ENCODE peak calls at places on chromosomes 13 and 19, in five cellular contexts. B is psoas muscle, G is upper lobe of right lung, R is mucosa of descending colon, L is body of pancreas. P is an unnamed sample.

GRCh38 chr13:85347251-85347650 is 452.0 kb downstream of the SLITRK6 start:
- DNase-seq in L (no peak), G (no peak), B (no peak), R (no peak), P (no peak)

GRCh38 chr19:33175886-33176669 is 18.1 kb upstream of the LRP3 start:
- DNase-seq in G (no peak), R (peak; percentile 43), B (no peak), L (peak; percentile 30), P (no peak)

GRCh38 chr13:48624858-48625257 is 28.9 kb upstream of the CYSLTR2 start:
- DNase-seq in G (no peak), R (no peak), L (no peak), B (no peak), P (no peak)

GRCh38 chr19:16330368-16330801 is 5.8 kb downstream of the KLF2 start:
- DNase-seq in R (peak; percentile 72), G (peak; percentile 82), L (peak; percentile 72), B (peak; percentile 75), P (peak; percentile 72)

GRCh38 chr19:17950310-17951150 is 16.4 kb upstream of the KCNN1 start:
- DNase-seq in G (no peak), B (no peak), R (no peak), L (no peak), P (peak; percentile 26)

GRCh38 chr13:34779171-34779570 is 162.9 kb upstream of the NBEA start:
- DNase-seq in G (no peak), L (no peak), R (no peak), B (no peak), P (no peak)

GRCh38 chr13:71021810-71022422 is 845.1 kb downstream of the DACH1 start:
- DNase-seq in G (no peak), L (no peak), B (no peak), R (no peak), P (no peak)

GRCh38 chr19:13132471-13133166 is 14.6 kb downstream of the NACC1 start:
- DNase-seq in G (no peak), B (no peak), R (no peak), L (no peak), P (no peak)

GRCh38 chr13:44434441-44435141 is 61.0 kb downstream of the SERP2 start:
- DNase-seq in R (peak; percentile 56), G (no peak), B (no peak), L (no peak), P (no peak)

GRCh38 chr13:24261566-24261965 is 47.8 kb upstream of the C1QTNF9 start:
- DNase-seq in L (no peak), G (no peak), R (no peak), B (no peak), P (no peak)

GRCh38 chr13:77374339-77374738 is 47.4 kb upstream of the MYCBP2 start:
- DNase-seq in G (no peak), R (no peak), B (no peak), L (no peak), P (no peak)

GRCh38 chr19:46346821-46347571 is at the start of gene PPP5C:
- DNase-seq in G (peak; percentile 97), R (peak; percentile 95), B (peak; percentile 95), L (peak; percentile 96), P (peak; percentile 86)

GRCh38 chr13:98199480-98199879 is 22.4 kb upstream of the RNF113B start:
- DNase-seq in G (no peak), B (no peak), L (no peak), R (no peak), P (no peak)

GRCh38 chr19:8311461-8312260 is 3.5 kb upstream of the CD320 start:
- DNase-seq in G (peak; percentile 67), R (peak; percentile 80), L (no peak), B (peak; percentile 40), P (peak; percentile 56)

GRCh38 chr13:97946951-97947588 is 6.4 kb upstream of the IPO5 start:
- DNase-seq in G (no peak), B (no peak), R (no peak), L (no peak), P (no peak)

GRCh38 chr19:46784262-46785053 is 3.9 kb downstream of the SLC1A5 start:
- DNase-seq in R (peak; percentile 88), G (peak; percentile 92), B (peak; percentile 72), L (peak; percentile 75), P (peak; percentile 86)

GRCh38 chr19:55809381-55810058 is 22.3 kb downstream of the NLRP11 start:
- DNase-seq in R (peak; percentile 62), L (peak; percentile 88), G (peak; percentile 66), B (peak; percentile 27), P (peak; percentile 83)

GRCh38 chr19:5801796-5802616 is 2.9 kb upstream of the NRTN start:
- DNase-seq in G (no peak), L (no peak), B (no peak), R (no peak), P (no peak)

GRCh38 chr19:45391871-45392665 is 12.8 kb downstream of the PPP1R13L start:
- DNase-seq in L (no peak), G (no peak), R (no peak), B (no peak), P (no peak)

GRCh38 chr19:1164684-1165531 is 9.2 kb downstream of the SBNO2 start:
- DNase-seq in B (peak; percentile 31), G (peak; percentile 69), L (no peak), R (no peak), P (no peak)

GRCh38 chr19:17554968-17555479 is 425 bp upstream of the COLGALT1 start:
- DNase-seq in L (no peak), R (no peak), B (no peak), G (no peak), P (no peak)

GRCh38 chr19:1287622-1288527 is 2.2 kb downstream of the EFNA2 start:
- DNase-seq in G (no peak), B (no peak), R (peak; percentile 42), L (no peak), P (no peak)

GRCh38 chr13:86563308-86563707 is 764.1 kb upstream of the SLITRK6 start:
- DNase-seq in R (no peak), L (no peak), B (no peak), G (no peak), P (no peak)

GRCh38 chr13:97982286-97982685 is 28.8 kb downstream of the IPO5 start:
- DNase-seq in G (no peak), L (no peak), B (no peak), R (no peak), P (no peak)

GRCh38 chr13:24293761-24294160 is 15.6 kb upstream of the C1QTNF9 start:
- DNase-seq in R (no peak), B (no peak), G (no peak), L (no peak), P (no peak)

GRCh38 chr19:3665681-3666544 is 34.4 kb downstream of the PIP5K1C start:
- DNase-seq in L (peak; percentile 48), B (peak; percentile 71), G (peak; percentile 84), R (peak; percentile 82), P (peak; percentile 86)

GRCh38 chr19:5851302-5851701 is at the start of gene FUT3:
- DNase-seq in G (peak; percentile 75), L (peak; percentile 69), B (no peak), R (peak; percentile 85), P (no peak)

GRCh38 chr19:16899566-16900075 is 10.8 kb downstream of the F2RL3 start:
- DNase-seq in G (no peak), L (peak; percentile 29), R (peak; percentile 71), B (no peak), P (peak; percentile 75)

GRCh38 chr19:51439021-51439465 is 19.2 kb downstream of the SIGLEC8 start:
- DNase-seq in B (no peak), L (peak; percentile 36), G (peak; percentile 35), R (no peak), P (peak; percentile 60)

GRCh38 chr13:28678809-28679208 is 19.9 kb downstream of the POMP start:
- DNase-seq in B (no peak), R (no peak), L (no peak), G (no peak), P (no peak)
- TF ChIP-seq CTCF in B (no peak), R (no peak), L (no peak), G (no peak), P (no peak)

DNA sequence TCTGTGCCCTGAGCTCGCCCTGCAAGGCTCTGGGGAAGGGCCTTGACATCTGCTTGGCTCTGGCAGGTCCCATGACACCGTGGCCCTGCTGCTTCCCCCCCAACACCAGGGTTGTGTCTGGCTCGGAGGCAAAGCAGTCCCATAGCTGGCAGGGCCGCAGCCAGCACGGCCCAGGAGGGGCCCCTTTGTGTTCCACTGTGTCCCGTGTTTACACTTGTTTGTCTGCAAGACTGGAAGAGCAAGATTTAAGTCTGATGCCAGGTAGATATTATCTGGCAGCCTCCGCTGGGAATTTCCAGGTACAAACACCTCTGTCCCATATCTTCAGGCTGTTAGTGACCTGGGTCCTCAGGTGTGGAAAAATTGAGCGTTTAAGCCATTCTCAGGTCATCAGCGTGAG is 44.3 kb downstream of the MCF2L start:
- DNase-seq in B (no peak), G (no peak), L (peak; percentile 29), R (no peak), P (no peak)
- H3K36me3 ChIP-seq in B (no peaks in the 10 kb centered on the region), G (no peaks in the 10 kb centered on the region), L (no peaks in the 10 kb centered on the region), R (no peaks in the 10 kb centered on the region), P (no peaks in the 10 kb centered on the region)

DNA sequence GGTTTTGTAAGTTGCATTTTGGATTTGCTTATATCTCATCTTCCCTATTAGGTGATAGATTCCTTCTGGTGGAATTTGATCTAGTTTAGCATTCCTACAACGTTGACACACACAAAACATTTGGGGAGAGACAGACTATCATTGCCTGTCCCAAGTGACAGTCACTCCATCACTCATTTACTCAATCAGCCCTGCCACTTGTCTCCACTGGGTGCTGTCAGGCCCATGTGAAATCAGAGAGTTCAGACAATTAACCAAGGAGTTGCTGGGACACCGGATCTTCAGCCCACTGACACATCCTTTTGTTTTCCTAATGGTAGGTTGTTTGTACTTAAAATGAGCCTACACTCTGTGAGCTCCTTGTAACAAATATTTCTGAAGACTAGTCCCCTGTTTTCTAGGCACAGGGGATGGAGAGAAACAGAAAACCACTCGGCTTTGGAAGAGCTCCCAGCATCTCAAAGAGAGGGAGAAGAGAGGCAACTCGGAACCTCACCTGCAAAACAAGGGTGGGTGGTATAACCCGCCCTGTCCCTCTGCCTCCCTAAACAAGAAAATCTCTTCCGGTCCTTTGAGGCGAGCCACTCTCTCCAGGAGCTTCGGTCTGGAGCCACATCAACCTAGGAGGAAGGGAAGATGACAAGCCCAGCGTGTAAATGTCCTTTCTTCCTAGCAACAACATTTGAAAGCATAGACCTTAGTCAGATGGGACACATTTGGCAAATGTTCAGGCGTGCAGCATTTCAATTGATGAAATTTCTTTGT is 440.9 kb upstream of the KLF12 start:
- DNase-seq in B (no peak), L (no peak), R (no peak), G (no peak), P (no peak)
- TF ChIP-seq CTCF in B (no peak), L (no peak), R (no peak), G (no peak), P (no peak)

GRCh38 chr13:33279898-33280549 is 5.5 kb downstream of the STARD13 start:
- DNase-seq in B (no peak), G (no peak), R (no peak), L (no peak), P (no peak)
- H3K36me3 ChIP-seq in B (no peaks in the 10 kb centered on the region), G (no peaks in the 10 kb centered on the region), R (no peaks in the 10 kb centered on the region), L (no peaks in the 10 kb centered on the region), P (no peaks in the 10 kb centered on the region)

DNA sequence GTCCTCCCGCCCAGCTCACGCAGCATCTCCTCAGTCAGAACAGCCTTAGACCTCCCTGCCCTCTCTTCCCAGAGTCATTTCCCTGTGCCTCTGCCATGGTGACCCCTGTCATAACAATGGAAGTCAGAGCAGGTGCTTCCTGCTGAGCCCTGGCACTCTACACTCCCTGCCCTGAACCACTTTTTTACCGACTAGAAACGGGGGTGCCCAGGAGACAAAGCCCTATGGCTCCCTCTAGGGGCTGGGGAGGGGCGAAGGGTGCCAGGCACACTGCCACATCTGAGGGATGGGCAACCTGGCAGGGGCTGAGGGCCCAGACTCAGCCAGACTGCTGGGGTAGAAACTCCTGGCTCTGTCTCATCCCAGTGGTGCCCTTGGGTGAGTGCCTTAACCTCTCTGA is 16.4 kb downstream of the ZNF574 start:
- DNase-seq in G (no peak), L (peak; percentile 36), R (peak; percentile 71), B (no peak), P (no peak)
- TF ChIP-seq CTCF in G (peak; percentile 43), L (peak; percentile 29), R (peak; percentile 28), B (peak; percentile 28), P (peak; percentile 53)

P was measured in Peyer's patch.